ENCODE peak calls at places on chromosomes 2 and 18, in six cellular contexts. B is foreskin fibroblast, Q is OCI-LY7, U is K562, K is lung, G is coronary artery. O is an unnamed sample.
A peak's percentile ranks its signal among the peaks of the same experiment; 100 is the strongest.

GRCh38 chr18:47911877-47912276 is 18.6 kb downstream of the SMAD2 start:
- DNase-seq in G (no peak), K (no peak), Q (no peak), B (no peak), U (peak; percentile 34), O (peak; percentile 52)

GRCh38 chr2:3956344-3956743 is 253.0 kb downstream of the DCDC2C start:
- DNase-seq in G (no peak), K (no peak), B (no peak), Q (no peak), U (no peak), O (no peak)

GRCh38 chr2:31523871-31524492 is 56.8 kb downstream of the SRD5A2 start:
- DNase-seq in G (no peak), K (peak; percentile 44), Q (peak; percentile 69), B (peak; percentile 42), U (peak; percentile 47), O (peak; percentile 56)

GRCh38 chr18:26863122-26863879 is 2.2 kb downstream of the AQP4 start:
- DNase-seq in B (no peak), G (no peak), U (no peak), Q (no peak), K (peak; percentile 84), O (no peak)

GRCh38 chr18:59459352-59460059 is 100.4 kb upstream of the LMAN1 start:
- DNase-seq in B (peak; percentile 42), U (peak; percentile 35), K (no peak), G (no peak), Q (peak; percentile 5), O (peak; percentile 16)

GRCh38 chr2:2564300-2565085 is 233.4 kb upstream of the MYT1L start:
- DNase-seq in B (no peak), U (no peak), G (no peak), K (no peak), Q (no peak), O (no peak)

GRCh38 chr18:38025433-38026038 is 459.9 kb upstream of the CELF4 start:
- DNase-seq in U (no peak), Q (no peak), K (no peak), B (no peak), G (no peak), O (no peak)

GRCh38 chr18:50131591-50131990 is 63.4 kb downstream of the MYO5B start:
- DNase-seq in Q (no peak), G (no peak), U (no peak), K (no peak), B (no peak), O (no peak)

GRCh38 chr18:10234281-10234680 is 220.2 kb upstream of the APCDD1 start:
- DNase-seq in Q (no peak), U (no peak), B (peak; percentile 54), G (no peak), K (no peak), O (no peak)

GRCh38 chr18:79629249-79629558 is 50.4 kb upstream of the CTDP1 start:
- DNase-seq in K (no peak), G (peak; percentile 63), Q (no peak), U (no peak), B (no peak), O (no peak)

GRCh38 chr18:25233582-25234362 is 118.2 kb downstream of the ZNF521 start:
- DNase-seq in B (peak; percentile 45), K (no peak), Q (no peak), G (no peak), U (no peak), O (no peak)

GRCh38 chr2:96502891-96503636 is 2.1 kb downstream of the NEURL3 start:
- DNase-seq in B (no peak), G (no peak), U (no peak), Q (no peak), K (no peak), O (no peak)

GRCh38 chr2:78940998-78941397 is 84.5 kb upstream of the REG3G start:
- DNase-seq in U (no peak), G (no peak), K (no peak), B (no peak), Q (no peak), O (no peak)

GRCh38 chr2:15048000-15048399 is 415.5 kb downstream of the LRATD1 start:
- DNase-seq in B (no peak), G (no peak), U (no peak), K (no peak), Q (no peak), O (no peak)

GRCh38 chr2:76895469-76895868 is 626.7 kb downstream of the LRRTM4 start:
- DNase-seq in G (no peak), Q (no peak), U (no peak), K (no peak), B (no peak), O (peak; percentile 82)

GRCh38 chr2:220143336-220143735 is 515.9 kb downstream of the SLC4A3 start:
- DNase-seq in U (no peak), B (peak; percentile 85), Q (no peak), K (no peak), G (no peak), O (peak; percentile 37)

GRCh38 chr2:219561179-219562048 is 9.9 kb downstream of the OBSL1 start:
- DNase-seq in G (peak; percentile 50), B (no peak), Q (no peak), U (no peak), K (no peak), O (peak; percentile 60)

GRCh38 chr18:23191952-23192662 is 56.8 kb downstream of the CABLES1 start:
- DNase-seq in B (peak; percentile 33), K (no peak), G (no peak), Q (no peak), U (no peak), O (no peak)

GRCh38 chr2:157777425-157777824 is 98.7 kb downstream of the ACVR1 start:
- DNase-seq in Q (peak; percentile 22), K (peak; percentile 47), U (peak; percentile 60), B (peak; percentile 42), G (no peak), O (peak; percentile 55)

GRCh38 chr18:57276720-57277284 is 75.6 kb upstream of the ST8SIA3 start:
- DNase-seq in B (no peak), U (no peak), G (no peak), K (no peak), Q (no peak), O (no peak)

GRCh38 chr2:1141079-1141478 is 190.4 kb downstream of the SNTG2 start:
- DNase-seq in G (no peak), B (no peak), K (no peak), U (no peak), Q (no peak), O (no peak)

GRCh38 chr2:150762571-150762970 is 275.1 kb upstream of the RND3 start:
- DNase-seq in Q (no peak), B (no peak), G (no peak), U (no peak), K (no peak), O (no peak)

GRCh38 chr2:40127147-40127546 is 324.7 kb downstream of the SLC8A1 start:
- DNase-seq in K (no peak), G (no peak), U (no peak), Q (no peak), B (no peak), O (no peak)

GRCh38 chr18:8699126-8699525 is 6.2 kb upstream of the MTCL1 start:
- DNase-seq in B (no peak), Q (no peak), G (no peak), U (no peak), K (no peak), O (no peak)

GRCh38 chr2:207474871-207475485 is 54.8 kb upstream of the CREB1 start:
- DNase-seq in B (peak; percentile 51), G (no peak), Q (peak; percentile 57), U (peak; percentile 30), K (peak; percentile 44), O (peak; percentile 47)

GRCh38 chr2:15337996-15338666 is 223.0 kb downstream of the NBAS start:
- DNase-seq in K (no peak), B (no peak), U (no peak), Q (no peak), G (no peak), O (no peak)

GRCh38 chr18:22253676-22254075 is 84.3 kb downstream of the GATA6 start:
- DNase-seq in Q (no peak), B (no peak), U (no peak), K (no peak), G (no peak), O (no peak)

GRCh38 chr2:197240018-197240712 is 70.4 kb downstream of the ANKRD44 start:
- DNase-seq in K (no peak), B (no peak), Q (peak; percentile 44), G (no peak), U (no peak), O (no peak)
- H3K4me3 ChIP-seq in K (no peak overlapping the region), B (no peak overlapping the region), Q (peak overlapping the region; percentile 47), G (no peak overlapping the region), U (no peak overlapping the region), O (no peak overlapping the region)

DNA sequence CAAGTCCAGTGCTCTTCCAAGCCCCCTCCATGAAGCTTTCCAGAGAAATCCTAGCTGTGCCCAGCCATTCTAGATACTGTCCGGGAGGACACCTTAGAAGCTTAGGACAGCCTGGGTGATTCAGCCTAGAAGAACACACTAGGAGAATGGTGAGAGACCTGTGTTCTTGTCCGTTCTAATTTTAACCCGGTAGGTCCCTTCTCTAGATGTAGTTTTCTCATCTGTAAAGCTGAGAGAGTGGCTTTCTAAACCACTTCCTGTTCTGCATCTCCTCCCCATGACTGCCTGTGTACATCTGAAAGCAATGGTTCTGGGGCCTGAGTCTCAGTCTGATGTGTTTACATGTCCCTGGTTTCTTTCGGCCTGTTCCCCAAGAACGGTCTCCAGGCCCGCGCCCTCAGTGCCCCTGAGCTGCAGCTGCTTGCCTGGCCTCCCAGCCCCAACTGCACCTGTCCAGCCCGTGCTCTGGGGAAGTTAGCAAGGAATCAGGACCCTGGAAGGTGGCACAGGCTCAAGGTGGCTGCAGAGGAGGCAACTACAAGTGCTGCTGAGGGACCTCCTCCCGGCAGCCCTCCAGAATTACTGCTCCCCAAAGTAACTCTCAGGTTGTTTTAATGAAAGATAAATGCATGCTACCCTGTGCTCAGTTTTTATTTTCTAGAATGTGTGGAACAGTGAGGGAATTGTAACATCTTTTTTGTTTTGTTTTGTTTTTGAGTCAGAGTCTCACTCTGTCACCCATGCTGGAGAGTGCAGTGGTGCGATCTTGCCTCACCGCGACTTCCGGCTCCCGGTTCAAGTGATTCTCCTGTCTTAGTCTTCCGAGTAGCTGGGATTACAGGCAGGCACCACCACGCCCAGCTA is 105.9 kb downstream of the LBH start:
- DNase-seq in K (no peak), B (no peak), U (no peak), Q (peak; percentile 90), G (no peak), O (no peak)
- H3K4me3 ChIP-seq in K (no peak overlapping the region), B (no peak overlapping the region), U (no peak overlapping the region), Q (peak overlapping the region; percentile 48), G (no peak overlapping the region), O (no peak overlapping the region)

GRCh38 chr2:72888438-72889202 is 1.4 kb downstream of the SPR start:
- DNase-seq in U (no peak), B (no peak), G (no peak), K (no peak), Q (no peak), O (peak; percentile 87)
- H3K4me3 ChIP-seq in U (peak overlapping the region; percentile 85), B (no peak overlapping the region), G (peak overlapping the region; percentile 79), K (no peak overlapping the region), Q (no peak overlapping the region), O (peak overlapping the region; percentile 66)

GRCh38 chr18:44579028-44579692 is 101.5 kb upstream of the SETBP1 start:
- DNase-seq in U (peak; percentile 12), G (no peak), Q (peak; percentile 25), K (no peak), B (no peak), O (peak; percentile 1)

GRCh38 chr18:44579745-44580144 is 100.9 kb upstream of the SETBP1 start:
- DNase-seq in U (no peak), K (no peak), B (no peak), Q (no peak), G (no peak), O (no peak)

GRCh38 chr18:44584900-44585299 is 95.8 kb upstream of the SETBP1 start:
- DNase-seq in B (no peak), Q (no peak), K (no peak), U (no peak), G (no peak), O (no peak)

GRCh38 chr18:44582432-44582831 is 98.3 kb upstream of the SETBP1 start:
- DNase-seq in B (no peak), G (no peak), U (no peak), Q (no peak), K (no peak), O (no peak)

GRCh38 chr18:44580159-44580558 is 100.5 kb upstream of the SETBP1 start:
- DNase-seq in U (no peak), Q (no peak), G (no peak), B (no peak), K (no peak), O (no peak)
- H3K4me3 ChIP-seq in U (no peak overlapping the region), Q (no peak overlapping the region), G (no peak overlapping the region), B (no peak overlapping the region), K (no peak overlapping the region), O (no peak overlapping the region)

O was measured in HepG2.